ENCODE peak calls at places on chromosomes 4 and X, in eight cellular contexts. D is activated gamma-delta T cell; E is LoVo; F is substantia nigra; J is naive thymus-derived CD4-positive, alpha-beta T cell; O is NCI-H524; L is tibial artery; H is amniotic stem cell. W is an unnamed sample.

GRCh38 chrX:152813211-152813610 is 17.3 kb downstream of the CETN2 start:
- DNase-seq in D (no peak), E (no peak), F (no peak), J (no peak), O (no peak), L (no peak), H (no peak), W (no peak)

GRCh38 chr4:106809083-106809482 is 227.0 kb downstream of the DKK2 start:
- DNase-seq in D (no peak), E (peak), F (no peak), J (no peak), O (peak), L (no peak), H (peak), W (no peak)

GRCh38 chr4:28481565-28481964 is 1620.9 kb downstream of the STIM2 start:
- DNase-seq in D (no peak), E (no peak), F (no peak), J (no peak), O (peak), L (no peak), H (no peak), W (no peak)

GRCh38 chr4:53646792-53647191 is 55.5 kb upstream of the LNX1 start:
- DNase-seq in D (no peak), E (no peak), F (no peak), J (no peak), O (no peak), L (no peak), H (no peak), W (no peak)

GRCh38 chr4:13920111-13920875 is 292.8 kb upstream of the BOD1L1 start:
- DNase-seq in D (no peak), E (peak), F (no peak), J (no peak), O (no peak), L (no peak), H (no peak), W (no peak)

GRCh38 chr4:79217043-79217442 is 108.8 kb downstream of the NAA11 start:
- DNase-seq in D (no peak), E (no peak), F (no peak), J (no peak), O (no peak), L (no peak), H (no peak), W (no peak)

GRCh38 chr4:110508827-110509446 is 33.0 kb downstream of the ENPEP start:
- DNase-seq in D (no peak), E (peak), F (no peak), J (no peak), O (peak), L (no peak), H (no peak), W (no peak)

GRCh38 chr4:185395255-185395955 is at the start of gene LRP2BP:
- DNase-seq in D (no peak), E (peak), F (no peak), J (no peak), O (no peak), L (no peak), H (no peak), W (no peak)

GRCh38 chr4:185912779-185913178 is 100.8 kb upstream of the SORBS2 start:
- DNase-seq in D (no peak), E (peak), F (no peak), J (no peak), O (no peak), L (no peak), H (no peak), W (no peak)

GRCh38 chr4:181443003-181443402 is 800.2 kb upstream of the TENM3 start:
- DNase-seq in D (no peak), E (no peak), F (no peak), J (no peak), O (no peak), L (no peak), H (no peak), W (no peak)

GRCh38 chr4:24599275-24599674 is 14.9 kb upstream of the DHX15 start:
- DNase-seq in D (no peak), E (no peak), F (no peak), J (no peak), O (no peak), L (no peak), H (no peak), W (no peak)

GRCh38 chr4:87038837-87039715 is 104.3 kb downstream of the AFF1 start:
- DNase-seq in D (no peak), E (no peak), F (peak), J (no peak), O (peak), L (peak), H (peak), W (peak)

GRCh38 chrX:44060221-44060620 is 87.0 kb upstream of the NDP start:
- DNase-seq in D (no peak), E (no peak), F (no peak), J (no peak), O (no peak), L (no peak), H (no peak), W (no peak)

GRCh38 chrX:153722704-153723350 is 1.4 kb downstream of the BCAP31 start:
- DNase-seq in D (no peak), E (no peak), F (no peak), J (no peak), O (no peak), L (no peak), H (no peak), W (no peak)

GRCh38 chr4:105343523-105343931 is 130.3 kb downstream of the PPA2 start:
- DNase-seq in D (no peak), E (no peak), F (no peak), J (no peak), O (peak), L (no peak), H (no peak), W (no peak)

GRCh38 chrX:4550018-4550417 is 836.6 kb upstream of the PRKX start:
- DNase-seq in D (no peak), E (no peak), F (no peak), J (no peak), O (peak), L (no peak), H (no peak), W (no peak)

GRCh38 chr4:85527815-85528214 is 52.9 kb downstream of the ARHGAP24 start:
- DNase-seq in D (no peak), E (no peak), F (no peak), J (no peak), O (no peak), L (no peak), H (no peak), W (no peak)

GRCh38 chrX:110338850-110339373 is 19.7 kb upstream of the RTL9 start:
- DNase-seq in D (no peak), E (no peak), F (no peak), J (no peak), O (no peak), L (no peak), H (no peak), W (no peak)

GRCh38 chrX:41541381-41541780 is 94.2 kb downstream of the NYX start:
- DNase-seq in D (no peak), E (no peak), F (no peak), J (no peak), O (no peak), L (no peak), H (no peak), W (no peak)

GRCh38 chrX:125436855-125437254 is 117.2 kb downstream of the TEX13C start:
- DNase-seq in D (no peak), E (no peak), F (no peak), J (no peak), O (peak), L (no peak), H (no peak), W (no peak)

GRCh38 chr4:85603437-85604336 is 128.7 kb downstream of the ARHGAP24 start:
- DNase-seq in D (no peak), E (no peak), F (no peak), J (no peak), O (no peak), L (no peak), H (no peak), W (no peak)

GRCh38 chr4:73454920-73455319 is 18.9 kb downstream of the AFP start:
- DNase-seq in D (no peak), E (no peak), F (no peak), J (no peak), O (no peak), L (no peak), H (no peak), W (no peak)

GRCh38 chr4:15395342-15395741 is 32.5 kb upstream of the C1QTNF7 start:
- DNase-seq in D (no peak), E (no peak), F (no peak), J (no peak), O (no peak), L (no peak), H (no peak), W (no peak)

GRCh38 chr4:98861100-98861499 is 67.8 kb downstream of the EIF4E start:
- DNase-seq in D (no peak), E (no peak), F (no peak), J (no peak), O (no peak), L (no peak), H (no peak), W (no peak)

GRCh38 chrX:140391313-140391712 is 113.6 kb downstream of the SOX3 start:
- DNase-seq in D (no peak), E (no peak), F (no peak), J (no peak), O (no peak), L (no peak), H (no peak), W (no peak)

GRCh38 chr4:53049528-53049927 is 187.4 kb downstream of the RASL11B start:
- DNase-seq in D (no peak), E (no peak), F (no peak), J (no peak), O (no peak), L (no peak), H (no peak), W (no peak)

GRCh38 chrX:14927391-14927790 is 54.2 kb downstream of the MOSPD2 start:
- DNase-seq in D (no peak), E (no peak), F (no peak), J (no peak), O (no peak), L (no peak), H (no peak), W (no peak)

GRCh38 chr4:127881565-127881869 is 824 bp downstream of the PLK4 start:
- DNase-seq in D (no peak), E (no peak), F (no peak), J (peak), O (no peak), L (no peak), H (no peak), W (no peak)

GRCh38 chrX:153638436-153639176 is 8.4 kb upstream of the DUSP9 start:
- DNase-seq in D (no peak), E (no peak), F (no peak), J (no peak), O (peak), L (no peak), H (no peak), W (no peak)

W was measured in coronary artery.